ENCODE peak calls at places on chromosomes 12 and 14, in six cellular contexts. W, H, S, N, Q and G are unnamed samples.

GRCh38 chr12:31204995-31205582 is 120.9 kb downstream of the SINHCAF start:
- DNase-seq in H (no peak), N (no peak), S (no peak), W (no peak), Q (no peak), G (peak)

GRCh38 chr14:34453226-34453625 is 8.8 kb downstream of the SPTSSA start:
- DNase-seq in H (no peak), W (no peak), Q (no peak), N (no peak), S (no peak), G (no peak)

GRCh38 chr12:28618171-28618570 is 427.9 kb downstream of the CCDC91 start:
- DNase-seq in H (no peak), W (no peak), N (no peak), S (no peak), Q (no peak), G (no peak)

GRCh38 chr12:57698414-57698813 is 4.5 kb downstream of the OS9 start:
- DNase-seq in S (no peak), W (no peak), H (no peak), Q (no peak), N (no peak), G (no peak)

GRCh38 chr12:90090929-90091651 is 382.5 kb upstream of the ATP2B1 start:
- DNase-seq in N (no peak), W (no peak), H (peak), S (no peak), Q (no peak), G (peak)

GRCh38 chr12:62299617-62300016 is 39.4 kb downstream of the USP15 start:
- DNase-seq in N (no peak), Q (no peak), H (no peak), W (no peak), S (no peak), G (no peak)

GRCh38 chr14:78310263-78310662 is 140.1 kb downstream of the NRXN3 start:
- DNase-seq in S (no peak), Q (no peak), H (no peak), W (no peak), N (no peak), G (no peak)

GRCh38 chr12:116183741-116184141 is 93.8 kb downstream of the MED13L start:
- DNase-seq in Q (no peak), N (no peak), H (no peak), W (no peak), S (no peak), G (no peak)